ENCODE peak calls at places on chromosomes 13 and 19, in eight cellular contexts. C is MG63, B is bronchial epithelial cell, U is HEK293T, L is AG09309, A is NCI-H345, G is HS-27A, R is HS-5. D is an unnamed sample.

GRCh38 chr19:24060687-24061356 is 26.2 kb upstream of the ZNF254 start:
- DNase-seq in C (no peak), B (peak; percentile 93), U (no peak), L (no peak), A (no peak), G (no peak), R (no peak), D (no peak)

GRCh38 chr13:52405767-52406494 is at the start of gene THSD1:
- DNase-seq in C (peak; percentile 84), B (peak; percentile 20), U (peak; percentile 46), L (no peak), A (peak; percentile 27), G (no peak), R (no peak), D (peak; percentile 12)

GRCh38 chr19:55620410-55620809 is 4.0 kb downstream of the ZNF784 start:
- DNase-seq in C (no peak), B (no peak), U (no peak), L (no peak), A (no peak), G (no peak), R (no peak), D (no peak)

GRCh38 chr13:96844195-96844594 is 150.1 kb downstream of the OXGR1 start:
- DNase-seq in C (no peak), B (no peak), U (no peak), L (no peak), A (no peak), G (no peak), R (no peak), D (no peak)

GRCh38 chr13:28494537-28494860 is 429 bp downstream of the FLT1 start:
- DNase-seq in C (no peak), B (no peak), U (peak; percentile 33), L (no peak), A (no peak), G (no peak), R (no peak), D (no peak)

GRCh38 chr13:113895436-113895835 is 31.6 kb upstream of the GAS6 start:
- DNase-seq in C (no peak), B (no peak), U (no peak), L (no peak), A (no peak), G (no peak), R (no peak), D (no peak)

GRCh38 chr19:51590441-51590840 is 19.4 kb downstream of the ZNF175 start:
- DNase-seq in C (no peak), B (no peak), U (no peak), L (no peak), A (no peak), G (no peak), R (no peak), D (no peak)

GRCh38 chr13:27830010-27830409 is 37.7 kb downstream of the GSX1 start:
- DNase-seq in C (peak; percentile 53), B (no peak), U (peak; percentile 84), L (no peak), A (peak; percentile 47), G (no peak), R (no peak), D (peak; percentile 54)

GRCh38 chr19:55118401-55118991 is 1.1 kb upstream of the PPP1R12C start:
- DNase-seq in C (no peak), B (no peak), U (peak; percentile 50), L (no peak), A (no peak), G (no peak), R (no peak), D (no peak)

GRCh38 chr19:17205237-17206140 is 9.7 kb upstream of the USE1 start:
- DNase-seq in C (no peak), B (peak; percentile 35), U (peak; percentile 68), L (no peak), A (no peak), G (no peak), R (no peak), D (peak; percentile 32)

GRCh38 chr13:43787998-43788397 is 1.2 kb upstream of the ENOX1 start:
- DNase-seq in C (no peak), B (peak; percentile 38), U (no peak), L (no peak), A (no peak), G (no peak), R (no peak), D (no peak)

GRCh38 chr19:53504903-53505302 is 33.0 kb upstream of the ZNF331 start:
- DNase-seq in C (no peak), B (no peak), U (no peak), L (no peak), A (no peak), G (no peak), R (no peak), D (no peak)

GRCh38 chr19:42277821-42278809 is 9.1 kb downstream of the CIC start:
- DNase-seq in C (peak; percentile 93), B (peak; percentile 66), U (no peak), L (no peak), A (no peak), G (no peak), R (no peak), D (no peak)

GRCh38 chr13:99403458-99403971 is 96.3 kb upstream of the GPR183 start:
- DNase-seq in C (no peak), B (no peak), U (no peak), L (no peak), A (no peak), G (no peak), R (no peak), D (peak; percentile 86)

GRCh38 chr19:11125994-11126685 is 29.4 kb downstream of the SPC24 start:
- DNase-seq in C (peak; percentile 57), B (no peak), U (peak; percentile 72), L (no peak), A (peak; percentile 14), G (peak; percentile 47), R (peak; percentile 38), D (peak; percentile 56)

GRCh38 chr19:40800997-40801377 is 2.0 kb downstream of the EGLN2 start:
- DNase-seq in C (no peak), B (no peak), U (no peak), L (no peak), A (no peak), G (no peak), R (no peak), D (no peak)

GRCh38 chr19:38389957-38390924 is 1.7 kb downstream of the SPRED3 start:
- DNase-seq in C (no peak), B (no peak), U (no peak), L (no peak), A (no peak), G (no peak), R (no peak), D (no peak)

GRCh38 chr13:113843063-113843654 is 20.7 kb downstream of the GAS6 start:
- DNase-seq in C (no peak), B (no peak), U (no peak), L (no peak), A (no peak), G (no peak), R (no peak), D (no peak)

GRCh38 chr13:114219406-114219805 is 15.3 kb upstream of the CDC16 start:
- DNase-seq in C (no peak), B (no peak), U (no peak), L (no peak), A (no peak), G (no peak), R (no peak), D (no peak)

GRCh38 chr19:4267101-4267900 is 11.8 kb upstream of the SHD start:
- DNase-seq in C (peak; percentile 16), B (peak; percentile 27), U (peak; percentile 80), L (no peak), A (peak; percentile 34), G (peak; percentile 26), R (no peak), D (peak; percentile 38)

D was measured in immature natural killer cell.